ENCODE peak calls at places on chromosomes 4 and X, in five cellular contexts. One of them, this sample, is unnamed.

GRCh38 chr4:142354794-142355416 is 491.2 kb downstream of the INPP4B start:
- DNase-seq in H1: no peak
- DNase-seq in IMR-90: no peak
- DNase-seq in neuronal stem cell: no peak
- DNase-seq in mesenchymal stem cell: no peak
- DNase-seq in this sample: no peak

GRCh38 chrX:13101439-13102139 is 57.2 kb upstream of the FAM9C start:
- DNase-seq in H1: no peak
- DNase-seq in IMR-90: peak
- DNase-seq in neuronal stem cell: no peak
- DNase-seq in mesenchymal stem cell: peak
- DNase-seq in this sample: no peak

GRCh38 chrX:43693602-43694406 is 37.7 kb downstream of the MAOA start:
- DNase-seq in H1: no peak
- DNase-seq in IMR-90: no peak
- DNase-seq in neuronal stem cell: no peak
- DNase-seq in mesenchymal stem cell: peak
- DNase-seq in this sample: no peak

GRCh38 chrX:80420147-80420546 is at the start of gene TENT5D:
- DNase-seq in H1: no peak
- DNase-seq in IMR-90: no peak
- DNase-seq in neuronal stem cell: no peak
- DNase-seq in mesenchymal stem cell: no peak
- DNase-seq in this sample: no peak

GRCh38 chr4:78865451-78865850 is 73.8 kb downstream of the PAQR3 start:
- DNase-seq in H1: no peak
- DNase-seq in IMR-90: no peak
- DNase-seq in neuronal stem cell: no peak
- DNase-seq in mesenchymal stem cell: no peak
- DNase-seq in this sample: no peak

GRCh38 chr4:84530871-84531270 is 31.8 kb upstream of the NKX6-1 start:
- DNase-seq in H1: no peak
- DNase-seq in IMR-90: peak
- DNase-seq in neuronal stem cell: no peak
- DNase-seq in mesenchymal stem cell: peak
- DNase-seq in this sample: no peak

GRCh38 chr4:26330186-26330787 is 9.5 kb downstream of the RBPJ start:
- DNase-seq in H1: no peak
- DNase-seq in IMR-90: peak
- DNase-seq in neuronal stem cell: no peak
- DNase-seq in mesenchymal stem cell: peak
- DNase-seq in this sample: no peak

GRCh38 chr4:8216443-8217245 is 17.6 kb downstream of the SH3TC1 start:
- DNase-seq in H1: no peak
- DNase-seq in IMR-90: no peak
- DNase-seq in neuronal stem cell: no peak
- DNase-seq in mesenchymal stem cell: no peak
- DNase-seq in this sample: no peak

GRCh38 chrX:110089656-110090404 is 86.9 kb downstream of the TMEM164 start:
- DNase-seq in H1: no peak
- DNase-seq in IMR-90: no peak
- DNase-seq in neuronal stem cell: no peak
- DNase-seq in mesenchymal stem cell: peak
- DNase-seq in this sample: no peak

GRCh38 chr4:167233523-167234387 is 539 bp downstream of the SPOCK3 start:
- DNase-seq in H1: no peak
- DNase-seq in IMR-90: no peak
- DNase-seq in neuronal stem cell: peak
- DNase-seq in mesenchymal stem cell: peak
- DNase-seq in this sample: peak

GRCh38 chr4:17721496-17722360 is 59.7 kb downstream of the FAM184B start:
- DNase-seq in H1: no peak
- DNase-seq in IMR-90: peak
- DNase-seq in neuronal stem cell: no peak
- DNase-seq in mesenchymal stem cell: no peak
- DNase-seq in this sample: no peak

GRCh38 chr4:26406346-26406975 is 83.8 kb downstream of the CCKAR start:
- DNase-seq in H1: no peak
- DNase-seq in IMR-90: peak
- DNase-seq in neuronal stem cell: no peak
- DNase-seq in mesenchymal stem cell: no peak
- DNase-seq in this sample: peak

GRCh38 chr4:139595989-139596679 is 40.1 kb upstream of the SETD7 start:
- DNase-seq in H1: no peak
- DNase-seq in IMR-90: peak
- DNase-seq in neuronal stem cell: no peak
- DNase-seq in mesenchymal stem cell: peak
- DNase-seq in this sample: no peak

GRCh38 chr4:136749988-136750387 is 782.3 kb downstream of the PCDH18 start:
- DNase-seq in H1: no peak
- DNase-seq in IMR-90: no peak
- DNase-seq in neuronal stem cell: no peak
- DNase-seq in mesenchymal stem cell: no peak
- DNase-seq in this sample: no peak

GRCh38 chr4:41832961-41833360 is 84.4 kb upstream of the PHOX2B start:
- DNase-seq in H1: no peak
- DNase-seq in IMR-90: no peak
- DNase-seq in neuronal stem cell: no peak
- DNase-seq in mesenchymal stem cell: peak
- DNase-seq in this sample: no peak

GRCh38 chr4:29423836-29424721 is 1296.1 kb upstream of the PCDH7 start:
- DNase-seq in H1: no peak
- DNase-seq in IMR-90: peak
- DNase-seq in neuronal stem cell: no peak
- DNase-seq in mesenchymal stem cell: peak
- DNase-seq in this sample: no peak

GRCh38 chr4:15368906-15369305 is 58.9 kb upstream of the C1QTNF7 start:
- DNase-seq in H1: no peak
- DNase-seq in IMR-90: peak
- DNase-seq in neuronal stem cell: no peak
- DNase-seq in mesenchymal stem cell: peak
- DNase-seq in this sample: no peak

GRCh38 chrX:10004832-10005475 is 37.8 kb downstream of the CLDN34 start:
- DNase-seq in H1: no peak
- DNase-seq in IMR-90: no peak
- DNase-seq in neuronal stem cell: no peak
- DNase-seq in mesenchymal stem cell: no peak
- DNase-seq in this sample: no peak

GRCh38 chrX:10008483-10009056 is 41.4 kb downstream of the CLDN34 start:
- DNase-seq in H1: no peak
- DNase-seq in IMR-90: peak
- DNase-seq in neuronal stem cell: no peak
- DNase-seq in mesenchymal stem cell: peak
- DNase-seq in this sample: no peak

GRCh38 chrX:10007604-10008003 is 40.4 kb downstream of the CLDN34 start:
- DNase-seq in H1: no peak
- DNase-seq in IMR-90: peak
- DNase-seq in neuronal stem cell: no peak
- DNase-seq in mesenchymal stem cell: peak
- DNase-seq in this sample: no peak

GRCh38 chrX:10006770-10007169 is 39.6 kb downstream of the CLDN34 start:
- DNase-seq in H1: no peak
- DNase-seq in IMR-90: no peak
- DNase-seq in neuronal stem cell: no peak
- DNase-seq in mesenchymal stem cell: no peak
- DNase-seq in this sample: no peak

DNA sequence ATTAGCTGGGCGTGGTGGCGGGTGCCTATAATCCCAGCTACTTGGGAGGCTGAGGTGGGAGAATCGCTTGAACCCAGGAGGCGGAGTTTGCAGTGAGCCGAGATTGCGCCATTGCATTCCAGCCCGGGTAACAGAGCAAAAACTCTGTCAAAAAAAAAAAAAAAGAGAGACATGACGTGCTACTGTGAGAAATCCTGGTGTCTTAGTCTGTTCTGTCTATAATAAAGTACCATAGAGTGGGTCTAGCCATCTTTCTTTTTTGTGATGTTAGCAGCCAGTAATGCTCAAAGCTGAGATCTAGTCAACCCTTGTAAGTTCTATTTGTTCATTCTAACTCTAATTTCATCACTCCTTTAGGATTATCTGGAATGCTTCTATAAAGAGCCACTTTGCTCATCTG is 38.9 kb downstream of the CLDN34 start:
- DNase-seq in H1: no peak
- DNase-seq in IMR-90: no peak
- DNase-seq in neuronal stem cell: no peak
- DNase-seq in mesenchymal stem cell: no peak
- DNase-seq in this sample: no peak
- H4K91ac ChIP-seq in H1: no peak
- H4K91ac ChIP-seq in IMR-90: no peak
- H4K91ac ChIP-seq in neuronal stem cell: no peak
- H4K91ac ChIP-seq in mesenchymal stem cell: no peak
- H4K91ac ChIP-seq in this sample: no peak

GRCh38 chrX:72238721-72239475 is at the start of gene ERCC6L:
- DNase-seq in H1: peak
- DNase-seq in IMR-90: peak
- DNase-seq in neuronal stem cell: peak
- DNase-seq in mesenchymal stem cell: peak
- DNase-seq in this sample: peak
- H4K91ac ChIP-seq in H1: peak
- H4K91ac ChIP-seq in IMR-90: peak
- H4K91ac ChIP-seq in neuronal stem cell: no peak
- H4K91ac ChIP-seq in mesenchymal stem cell: no peak
- H4K91ac ChIP-seq in this sample: no peak

DNA sequence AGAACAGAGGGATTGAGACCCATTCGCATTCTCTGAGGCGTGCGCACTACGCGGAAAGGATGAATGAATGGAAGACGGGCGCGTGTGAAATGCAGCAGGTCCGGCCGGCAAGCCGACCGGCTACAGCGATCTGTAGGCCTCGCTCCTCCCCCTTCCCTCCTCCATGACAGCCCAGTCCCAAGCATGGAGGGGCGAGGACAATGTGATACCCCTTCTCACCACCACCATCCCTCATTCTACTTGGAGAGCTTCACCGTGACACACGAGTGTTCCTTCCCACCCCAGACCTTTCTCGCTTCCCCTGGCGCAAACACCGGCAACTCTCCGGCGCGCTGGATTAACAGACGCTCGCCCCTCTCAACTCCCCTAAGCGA is 815 bp downstream of the EIF4E start:
- DNase-seq in H1: peak
- DNase-seq in IMR-90: peak
- DNase-seq in neuronal stem cell: peak
- DNase-seq in mesenchymal stem cell: peak
- DNase-seq in this sample: peak
- H4K91ac ChIP-seq in H1: peak
- H4K91ac ChIP-seq in IMR-90: peak
- H4K91ac ChIP-seq in neuronal stem cell: no peak
- H4K91ac ChIP-seq in mesenchymal stem cell: no peak
- H4K91ac ChIP-seq in this sample: no peak

GRCh38 chrX:130831347-130831722 is 71.7 kb downstream of the ENOX2 start:
- DNase-seq in H1: no peak
- DNase-seq in IMR-90: no peak
- DNase-seq in neuronal stem cell: no peak
- DNase-seq in mesenchymal stem cell: no peak
- DNase-seq in this sample: no peak

GRCh38 chrX:130834830-130835229 is 68.2 kb downstream of the ENOX2 start:
- DNase-seq in H1: no peak
- DNase-seq in IMR-90: no peak
- DNase-seq in neuronal stem cell: no peak
- DNase-seq in mesenchymal stem cell: no peak
- DNase-seq in this sample: no peak

GRCh38 chrX:130830599-130831346 is 72.2 kb downstream of the ENOX2 start:
- DNase-seq in H1: no peak
- DNase-seq in IMR-90: no peak
- DNase-seq in neuronal stem cell: no peak
- DNase-seq in mesenchymal stem cell: no peak
- DNase-seq in this sample: no peak

GRCh38 chrX:130836447-130836846 is 66.6 kb downstream of the ENOX2 start:
- DNase-seq in H1: no peak
- DNase-seq in IMR-90: peak
- DNase-seq in neuronal stem cell: no peak
- DNase-seq in mesenchymal stem cell: no peak
- DNase-seq in this sample: no peak

DNA sequence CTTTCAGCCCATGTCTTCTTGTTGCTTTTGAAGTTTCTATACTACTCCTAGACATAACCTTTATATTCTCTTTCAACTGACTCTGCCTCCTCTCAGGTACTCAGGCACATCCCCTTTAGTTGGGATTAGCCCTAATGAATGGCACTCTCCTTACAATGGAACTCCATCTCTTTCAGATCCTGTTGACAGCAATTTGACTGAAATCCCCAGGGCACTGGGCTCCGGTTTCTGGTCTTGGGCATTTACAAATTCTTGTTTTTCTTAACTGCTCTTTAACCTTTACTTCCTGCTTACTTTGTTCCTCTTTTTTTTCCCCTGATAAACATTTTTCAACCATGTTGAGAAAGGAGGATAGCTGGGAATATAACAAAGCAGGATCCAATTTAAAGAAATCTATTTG is 68.9 kb downstream of the ENOX2 start:
- DNase-seq in H1: peak
- DNase-seq in IMR-90: no peak
- DNase-seq in neuronal stem cell: peak
- DNase-seq in mesenchymal stem cell: no peak
- DNase-seq in this sample: peak
- H4K91ac ChIP-seq in H1: no peak
- H4K91ac ChIP-seq in IMR-90: no peak
- H4K91ac ChIP-seq in neuronal stem cell: no peak
- H4K91ac ChIP-seq in mesenchymal stem cell: no peak
- H4K91ac ChIP-seq in this sample: no peak